ENCODE peak calls at places on chromosome 22, in seven cellular contexts. V is neuronal stem cell, D is IMR-90, I is mesenchymal stem cell, S is H9, B is H1, N is trophoblast cell. G is an unnamed sample.

GRCh38 chr22:29310065-29310862 is 3.8 kb downstream of the GAS2L1 start:
- DNase-seq in N (peak), I (peak), V (no peak), D (no peak), B (peak), S (no peak), G (no peak)

GRCh38 chr22:28424427-28425080 is 255.1 kb downstream of the TTC28 start:
- DNase-seq in N (peak), S (no peak), V (no peak), D (peak), B (no peak), I (peak), G (no peak)

GRCh38 chr22:47281126-47282106 is 519.0 kb downstream of the TBC1D22A start:
- DNase-seq in D (peak), N (no peak), V (no peak), S (no peak), B (no peak), I (no peak), G (no peak)

GRCh38 chr22:35995345-35995744 is 33.3 kb downstream of the RBFOX2 start:
- DNase-seq in V (no peak), I (no peak), B (no peak), S (no peak), N (no peak), D (peak), G (peak)

GRCh38 chr22:25484498-25484897 is 80.0 kb upstream of the GRK3 start:
- DNase-seq in V (no peak), S (no peak), B (no peak), I (no peak), N (no peak), D (no peak), G (no peak)

GRCh38 chr22:21984793-21985192 is 2.2 kb upstream of the TOP3B start:
- DNase-seq in I (peak), S (peak), B (peak), V (peak), D (peak), N (peak), G (peak)

GRCh38 chr22:39296981-39297489 is 22.4 kb downstream of the RPL3 start:
- DNase-seq in B (no peak), D (no peak), I (no peak), S (no peak), N (no peak), V (no peak), G (no peak)

GRCh38 chr22:48940266-48940987 is 887.2 kb downstream of the BRD1 start:
- DNase-seq in D (no peak), B (peak), N (no peak), S (no peak), I (no peak), V (no peak), G (no peak)

GRCh38 chr22:35491908-35492380 is 48.7 kb upstream of the RASD2 start:
- DNase-seq in B (no peak), N (no peak), S (no peak), V (no peak), D (no peak), I (no peak), G (no peak)

GRCh38 chr22:28799125-28799833 is 1.1 kb downstream of the XBP1 start:
- DNase-seq in D (peak), V (no peak), I (peak), N (peak), S (no peak), B (no peak), G (peak)

GRCh38 chr22:46971141-46971775 is 208.8 kb downstream of the TBC1D22A start:
- DNase-seq in S (no peak), V (no peak), D (peak), I (peak), B (no peak), N (no peak), G (peak)

GRCh38 chr22:46370584-46371373 is 35.3 kb downstream of the TRMU start:
- DNase-seq in V (no peak), I (no peak), B (no peak), N (no peak), D (no peak), S (no peak), G (peak)

GRCh38 chr22:23743303-23743705 is 7.6 kb downstream of the ZNF70 start:
- DNase-seq in V (no peak), B (no peak), I (no peak), N (no peak), S (no peak), D (no peak), G (no peak)

GRCh38 chr22:50298937-50299656 is 8.3 kb downstream of the PLXNB2 start:
- DNase-seq in I (peak), N (peak), D (peak), B (no peak), V (no peak), S (no peak), G (no peak)

GRCh38 chr22:49629586-49630447 is 197.9 kb downstream of the BRD1 start:
- DNase-seq in N (no peak), B (no peak), I (no peak), V (peak), D (no peak), S (no peak), G (no peak)

GRCh38 chr22:29949872-29950271 is 66.9 kb downstream of the MTMR3 start:
- DNase-seq in N (no peak), I (no peak), B (no peak), D (no peak), S (no peak), V (no peak), G (no peak)

GRCh38 chr22:33829549-33830280 is 90.6 kb downstream of the LARGE1 start:
- DNase-seq in V (no peak), N (no peak), S (no peak), I (no peak), B (no peak), D (no peak), G (peak)

GRCh38 chr22:48693377-48694135 is 1134.1 kb downstream of the BRD1 start:
- DNase-seq in V (no peak), D (no peak), N (no peak), S (no peak), B (no peak), I (no peak), G (no peak)

GRCh38 chr22:47164514-47165337 is 402.3 kb downstream of the TBC1D22A start:
- DNase-seq in N (no peak), I (no peak), B (no peak), S (peak), V (peak), D (no peak), G (no peak)

GRCh38 chr22:46053563-46054090 is 76.7 kb upstream of the WNT7B start:
- DNase-seq in V (no peak), I (no peak), N (no peak), S (no peak), D (peak), B (no peak), G (no peak)

GRCh38 chr22:21778705-21779363 is 43.2 kb upstream of the YPEL1 start:
- DNase-seq in I (peak), D (peak), S (no peak), V (no peak), N (no peak), B (no peak), G (peak)

GRCh38 chr22:40487663-40488249 is 117.4 kb downstream of the SGSM3 start:
- DNase-seq in S (no peak), V (no peak), N (no peak), B (no peak), I (no peak), D (peak), G (no peak)

GRCh38 chr22:39021552-39022250 is 774 bp downstream of the APOBEC3D start:
- DNase-seq in B (no peak), S (no peak), V (no peak), D (no peak), N (no peak), I (peak), G (no peak)

GRCh38 chr22:35102663-35103062 is 36.7 kb downstream of the ISX start:
- DNase-seq in N (no peak), D (peak), V (no peak), I (no peak), B (peak), S (peak), G (peak)

GRCh38 chr22:47006869-47007268 is 244.4 kb downstream of the TBC1D22A start:
- DNase-seq in D (no peak), I (no peak), S (no peak), N (no peak), V (no peak), B (no peak), G (no peak)

GRCh38 chr22:35219012-35219411 is 38.3 kb upstream of the HMGXB4 start:
- DNase-seq in D (peak), B (no peak), V (no peak), N (peak), I (peak), S (no peak), G (peak)

GRCh38 chr22:31615481-31615840 is 46.6 kb downstream of the PISD start:
- DNase-seq in N (no peak), D (no peak), V (no peak), I (no peak), B (no peak), S (no peak), G (no peak)

GRCh38 chr22:33918676-33919590 is 1.3 kb downstream of the LARGE1 start:
- DNase-seq in I (peak), B (no peak), N (no peak), S (no peak), D (peak), V (no peak), G (peak)

GRCh38 chr22:31148953-31149627 is 8.8 kb upstream of the PLA2G3 start:
- DNase-seq in I (peak), D (peak), S (peak), V (peak), N (peak), B (peak), G (peak)

GRCh38 chr22:38228873-38229740 is 27.3 kb downstream of the MAFF start:
- DNase-seq in N (no peak), D (peak), B (no peak), V (no peak), S (no peak), I (no peak), G (no peak)

GRCh38 chr22:27673839-27674238 is 127.7 kb downstream of the MN1 start:
- DNase-seq in I (no peak), S (no peak), V (no peak), B (no peak), N (no peak), D (no peak), G (no peak)

GRCh38 chr22:44312766-44313165 is at the start of gene SHISAL1:
- DNase-seq in B (no peak), V (no peak), S (no peak), N (no peak), I (peak), D (peak), G (no peak)

GRCh38 chr22:41092847-41093371 is 517 bp downstream of the EP300 start:
- DNase-seq in S (no peak), B (peak), D (peak), V (no peak), I (peak), N (peak), G (peak)

GRCh38 chr22:26619510-26619909 is 1.7 kb upstream of the CRYBB1 start:
- DNase-seq in I (no peak), N (no peak), S (no peak), D (no peak), B (no peak), V (no peak), G (no peak)

GRCh38 chr22:26624788-26625187 is 3.0 kb downstream of the CRYBA4 start:
- DNase-seq in V (no peak), I (no peak), B (no peak), S (no peak), D (no peak), N (no peak), G (no peak)

GRCh38 chr22:26620197-26620596 is 1.6 kb upstream of the CRYBA4 start:
- DNase-seq in B (no peak), D (no peak), V (no peak), I (no peak), S (no peak), N (no peak), G (no peak)

GRCh38 chr22:26621663-26622062 is at the start of gene CRYBA4:
- DNase-seq in V (no peak), N (no peak), B (no peak), D (no peak), S (no peak), I (no peak), G (no peak)

GRCh38 chr22:26623984-26624383 is 2.2 kb downstream of the CRYBA4 start:
- DNase-seq in D (no peak), I (no peak), B (no peak), S (no peak), V (no peak), N (no peak), G (no peak)
- H2AK5ac ChIP-seq in D (no peak), I (no peak), B (no peak), S (no peak), V (no peak), N (no peak), G (no peak)

DNA sequence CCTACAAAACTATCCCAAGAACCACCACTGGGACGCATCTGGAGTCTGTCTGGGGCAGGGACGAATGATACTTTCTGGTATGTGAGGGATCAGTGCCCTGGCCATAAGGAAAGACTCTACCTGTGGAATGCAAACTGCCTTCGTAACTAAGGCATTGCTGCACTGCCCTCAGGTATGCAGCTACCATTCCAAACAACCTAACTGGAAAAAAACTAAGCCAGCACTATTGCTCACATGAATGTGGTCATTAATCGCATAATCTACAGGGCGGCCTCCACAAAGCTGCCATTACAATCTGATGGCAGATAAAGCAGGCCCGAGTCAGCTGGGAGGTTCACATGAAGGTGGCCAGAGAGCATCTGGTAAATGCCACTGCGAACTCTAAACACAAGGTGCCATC is 3.9 kb downstream of the PACSIN2 start:
- DNase-seq in S (no peak), V (no peak), I (no peak), N (peak), D (no peak), B (no peak), G (peak)
- H2AK5ac ChIP-seq in S (no peak), V (no peak), I (no peak), N (no peak), D (no peak), B (peak), G (no peak)

DNA sequence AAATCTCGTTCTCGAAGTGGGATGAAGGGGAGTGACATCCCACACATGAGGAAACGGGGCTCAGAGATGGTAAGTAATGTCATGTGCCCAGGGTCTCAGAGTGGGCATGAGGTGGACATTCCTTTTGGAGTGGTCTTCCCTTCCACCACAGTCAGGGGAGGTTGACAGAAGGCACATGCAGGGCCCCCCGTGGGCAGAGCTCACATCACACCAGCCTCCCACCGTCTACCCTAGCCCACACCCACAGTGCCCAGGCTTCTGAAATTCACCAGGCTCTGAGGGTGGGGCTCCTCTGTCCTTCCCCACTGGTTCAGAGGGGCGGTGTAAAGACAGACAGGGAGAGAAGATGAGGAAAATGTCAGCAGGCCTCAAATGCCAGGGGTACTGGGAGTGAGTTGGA is 41.1 kb upstream of the TIMP3 start:
- DNase-seq in N (no peak), S (no peak), B (no peak), V (no peak), I (no peak), D (no peak), G (no peak)
- H2AK5ac ChIP-seq in N (no peak), S (no peak), B (peak), V (peak), I (no peak), D (peak), G (no peak)

GRCh38 chr22:17946691-17947367 is 77.5 kb downstream of the MICAL3 start:
- DNase-seq in V (no peak), I (no peak), N (no peak), D (no peak), S (no peak), B (no peak), G (no peak)
- H2AK5ac ChIP-seq in V (no peak), I (no peak), N (no peak), D (no peak), S (no peak), B (no peak), G (no peak)

GRCh38 chr22:19001204-19001603 is 65.1 kb upstream of the PRODH start:
- DNase-seq in B (no peak), S (no peak), I (no peak), V (no peak), D (no peak), N (no peak), G (no peak)
- H2AK5ac ChIP-seq in B (no peak), S (no peak), I (no peak), V (no peak), D (no peak), N (no peak), G (no peak)